ENCODE peak calls at places on chromosome 14, in ten cellular contexts. N, A, V, Q, R, T, X, U, M and Z are unnamed samples.

GRCh38 chr14:30053103-30053502 is 125.5 kb upstream of the PRKD1 start:
- DNase-seq in N (no peak), A (no peak), V (no peak), Q (peak; percentile 31), R (no peak), T (no peak), X (no peak), U (no peak), M (peak; percentile 54), Z (no peak)

GRCh38 chr14:59570122-59570521 is 6.5 kb downstream of the CCDC175 start:
- DNase-seq in N (peak; percentile 3), A (no peak), V (no peak), Q (no peak), R (no peak), T (no peak), X (peak; percentile 16), U (no peak), M (no peak), Z (no peak)

GRCh38 chr14:104979758-104980591 is 1.8 kb upstream of the AHNAK2 start:
- DNase-seq in N (peak; percentile 90), A (no peak), V (no peak), Q (no peak), R (no peak), T (no peak), X (peak; percentile 60), U (no peak), M (peak; percentile 86), Z (peak; percentile 71)

GRCh38 chr14:24362241-24362960 is 5.6 kb upstream of the NFATC4 start:
- DNase-seq in N (no peak), A (no peak), V (no peak), Q (no peak), R (no peak), T (no peak), X (no peak), U (no peak), M (no peak), Z (no peak)

GRCh38 chr14:85487215-85487614 is 42.7 kb upstream of the FLRT2 start:
- DNase-seq in N (no peak), A (no peak), V (no peak), Q (no peak), R (no peak), T (no peak), X (no peak), U (no peak), M (no peak), Z (no peak)

GRCh38 chr14:98138666-98139065 is 1133.3 kb downstream of the BCL11B start:
- DNase-seq in N (no peak), A (peak; percentile 64), V (no peak), Q (peak; percentile 48), R (peak; percentile 81), T (peak; percentile 43), X (peak; percentile 10), U (peak; percentile 60), M (no peak), Z (no peak)

GRCh38 chr14:99788713-99789112 is 4.5 kb upstream of the EML1 start:
- DNase-seq in N (no peak), A (no peak), V (no peak), Q (no peak), R (no peak), T (no peak), X (no peak), U (no peak), M (no peak), Z (no peak)

GRCh38 chr14:51533160-51533559 is 118.5 kb upstream of the FRMD6 start:
- DNase-seq in N (no peak), A (no peak), V (no peak), Q (no peak), R (no peak), T (no peak), X (no peak), U (no peak), M (no peak), Z (no peak)

GRCh38 chr14:86799244-86799647 is 1193.7 kb downstream of the GALC start:
- DNase-seq in N (no peak), A (no peak), V (peak; percentile 91), Q (peak; percentile 25), R (no peak), T (no peak), X (peak; percentile 94), U (no peak), M (no peak), Z (no peak)

GRCh38 chr14:81303258-81303935 is 82.6 kb upstream of the GTF2A1 start:
- DNase-seq in N (peak; percentile 98), A (peak; percentile 59), V (no peak), Q (no peak), R (no peak), T (no peak), X (no peak), U (no peak), M (peak; percentile 60), Z (peak; percentile 74)

GRCh38 chr14:56805201-56805991 is 4.9 kb downstream of the OTX2 start:
- DNase-seq in N (no peak), A (no peak), V (no peak), Q (no peak), R (no peak), T (no peak), X (no peak), U (no peak), M (no peak), Z (no peak)

GRCh38 chr14:75861161-75861621 is 120.6 kb downstream of the TGFB3 start:
- DNase-seq in N (no peak), A (no peak), V (no peak), Q (no peak), R (no peak), T (no peak), X (peak; percentile 84), U (no peak), M (no peak), Z (no peak)

GRCh38 chr14:23175823-23176222 is 7.6 kb downstream of the SLC7A8 start:
- DNase-seq in N (peak; percentile 40), A (no peak), V (no peak), Q (no peak), R (no peak), T (no peak), X (peak; percentile 79), U (no peak), M (no peak), Z (no peak)

GRCh38 chr14:68631691-68632590 is 160.9 kb downstream of the ZFP36L1 start:
- DNase-seq in N (no peak), A (no peak), V (no peak), Q (no peak), R (no peak), T (no peak), X (no peak), U (no peak), M (no peak), Z (no peak)

GRCh38 chr14:53850714-53851296 is 105.8 kb downstream of the BMP4 start:
- DNase-seq in N (no peak), A (no peak), V (no peak), Q (no peak), R (no peak), T (no peak), X (peak; percentile 68), U (no peak), M (no peak), Z (no peak)